ENCODE peak calls at places on chromosome 5, in four cellular contexts. Z is right atrium auricular region, T is Karpas-422, S is GM23248. A is an unnamed sample. For H3K9me3, the result is how much of the 10 kb centered on the place peaks cover.

GRCh38 chr5:122500245-122501086 is 188.4 kb downstream of the SNCAIP start:
- DNase-seq in Z (no peak), T (peak), S (peak), A (no peak)

GRCh38 chr5:147613359-147613758 is 103.5 kb upstream of the DPYSL3 start:
- DNase-seq in Z (no peak), T (no peak), S (peak), A (no peak)

GRCh38 chr5:106454651-106455415 is 1215.9 kb downstream of the EFNA5 start:
- DNase-seq in Z (no peak), T (no peak), S (peak), A (no peak)

GRCh38 chr5:124139995-124140394 is 606.4 kb downstream of the ZNF608 start:
- DNase-seq in Z (no peak), T (no peak), S (no peak), A (no peak)

GRCh38 chr5:132272341-132273210 is 15.1 kb downstream of the PDLIM4 start:
- DNase-seq in Z (no peak), T (peak), S (peak), A (peak)

GRCh38 chr5:164357405-164358033 is 852.1 kb downstream of the MAT2B start:
- DNase-seq in Z (no peak), T (no peak), S (no peak), A (no peak)

GRCh38 chr5:158899792-158900191 is 199.9 kb downstream of the EBF1 start:
- DNase-seq in Z (no peak), T (no peak), S (peak), A (no peak)

GRCh38 chr5:64690104-64690416 is 243 bp upstream of the SHISAL2B start:
- DNase-seq in Z (no peak), T (no peak), S (no peak), A (no peak)

GRCh38 chr5:160556886-160557285 is 135.2 kb downstream of the PTTG1 start:
- DNase-seq in Z (no peak), T (no peak), S (peak), A (no peak)

GRCh38 chr5:149172709-149173505 is 31.6 kb downstream of the ABLIM3 start:
- DNase-seq in Z (no peak), T (no peak), S (peak), A (no peak)

GRCh38 chr5:174386306-174386705 is 338.1 kb upstream of the MSX2 start:
- DNase-seq in Z (no peak), T (no peak), S (no peak), A (no peak)

GRCh38 chr5:158384535-158385421 is 525.8 kb upstream of the CLINT1 start:
- DNase-seq in Z (no peak), T (no peak), S (peak), A (no peak)

GRCh38 chr5:172707285-172708182 is 63.5 kb downstream of the DUSP1 start:
- DNase-seq in Z (no peak), T (peak), S (peak), A (no peak)

GRCh38 chr5:59198365-59198764 is 615.5 kb downstream of the RAB3C start:
- DNase-seq in Z (no peak), T (no peak), S (no peak), A (no peak)
- H3K4me3 ChIP-seq in Z (no peak), T (no peak), S (no peak), A (no peak)

DNA sequence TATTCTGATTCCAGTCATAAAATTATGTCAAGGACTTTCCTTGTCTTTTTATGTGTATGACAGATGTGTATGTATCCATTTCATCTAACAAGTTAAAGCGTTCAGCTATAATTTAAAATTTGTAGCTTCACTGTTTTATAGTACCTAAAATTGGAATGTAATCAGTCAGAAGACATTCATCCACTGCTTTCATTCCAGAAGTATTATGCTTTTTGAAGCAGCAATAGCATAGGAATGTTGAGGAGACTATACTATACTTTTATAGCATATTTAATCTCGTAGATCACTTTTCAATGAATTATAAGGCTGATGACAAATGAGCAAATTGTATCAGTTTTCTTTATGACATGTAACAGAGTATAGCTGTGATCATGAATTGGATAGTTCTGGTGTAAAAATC is 6.9 kb downstream of the PCDHGA12 start:
- DNase-seq in Z (no peak), T (no peak), S (peak), A (no peak)
- H3K9me3 ChIP-seq in Z (under half), T (under half), S (under half), A (half or more)

GRCh38 chr5:140040358-140040757 is 2.7 kb downstream of the NRG2 start:
- DNase-seq in Z (no peak), T (no peak), S (no peak), A (no peak)
- H3K4me3 ChIP-seq in Z (no peak), T (no peak), S (no peak), A (no peak)

GRCh38 chr5:141320225-141321169 is at the start of gene TAF7:
- DNase-seq in Z (peak), T (peak), S (peak), A (no peak)
- H3K9me3 ChIP-seq in Z (under half), T (under half), S (under half), A (under half)

DNA sequence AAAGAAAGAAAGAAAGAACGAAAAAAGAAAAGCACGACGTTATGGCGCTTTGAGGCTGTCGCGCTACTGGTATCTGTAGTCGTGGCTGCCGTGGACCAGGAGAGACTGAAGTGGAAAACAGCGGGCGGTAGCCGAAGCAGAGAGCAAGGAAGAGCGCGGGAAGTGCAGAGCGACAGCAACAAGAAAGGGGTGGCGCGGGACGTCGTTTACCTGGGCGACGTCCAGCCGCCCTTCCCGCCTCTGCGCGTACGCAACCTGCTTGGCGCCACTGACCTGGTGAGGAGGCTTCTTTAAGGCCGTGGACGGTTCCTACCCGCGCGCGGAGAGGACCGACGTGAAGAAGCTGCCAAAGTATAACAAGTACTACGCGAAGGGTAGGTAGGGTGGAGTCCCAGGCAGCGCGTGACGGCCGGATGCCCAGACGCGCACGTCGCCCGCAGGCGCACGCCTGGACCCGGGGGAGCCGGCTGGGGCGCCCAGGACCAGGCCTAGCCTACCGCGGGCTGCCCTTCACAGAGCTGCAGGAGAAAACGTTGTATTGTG is 15.4 kb downstream of the CCL28 start:
- DNase-seq in Z (peak), T (peak), S (peak), A (no peak)
- H3K4me3 ChIP-seq in Z (peak), T (peak), S (peak), A (peak)

DNA sequence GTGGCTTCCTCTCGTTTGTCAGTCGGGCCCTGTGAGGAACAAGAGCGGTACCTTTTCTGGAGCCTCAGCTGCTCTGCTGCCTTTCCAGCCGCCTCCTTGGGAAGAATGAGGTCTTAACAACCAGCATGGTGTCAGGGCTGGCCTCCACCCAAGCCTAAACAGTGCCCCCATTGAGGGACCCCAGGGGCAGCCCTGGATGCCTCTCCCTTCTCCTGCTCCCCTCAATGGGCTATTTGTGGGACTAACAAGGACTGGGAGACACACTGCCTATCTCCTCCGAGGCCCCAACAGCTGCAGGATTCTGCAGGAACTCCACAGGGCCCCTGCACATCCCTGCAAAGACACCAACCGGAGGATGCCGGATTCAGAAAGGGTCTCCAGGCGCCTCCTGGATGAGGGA is 155.4 kb upstream of the MAP3K1 start:
- DNase-seq in Z (no peak), T (no peak), S (no peak), A (no peak)
- H3K9me3 ChIP-seq in Z (under half), T (under half), S (under half), A (under half)

GRCh38 chr5:220008-220407 is 1.9 kb downstream of the SDHA start:
- DNase-seq in Z (no peak), T (no peak), S (peak), A (no peak)
- H3K4me3 ChIP-seq in Z (peak), T (peak), S (peak), A (peak)

GRCh38 chr5:56615750-56616149 is 199.6 kb upstream of the MAP3K1 start:
- DNase-seq in Z (no peak), T (no peak), S (no peak), A (no peak)

GRCh38 chr5:56620903-56621680 is 194.3 kb upstream of the MAP3K1 start:
- DNase-seq in Z (no peak), T (no peak), S (peak), A (no peak)

GRCh38 chr5:56622146-56622545 is 193.2 kb upstream of the MAP3K1 start:
- DNase-seq in Z (no peak), T (no peak), S (peak), A (no peak)

GRCh38 chr5:56616454-56617160 is 198.7 kb upstream of the MAP3K1 start:
- DNase-seq in Z (no peak), T (no peak), S (no peak), A (no peak)

GRCh38 chr5:56617998-56618397 is 197.4 kb upstream of the MAP3K1 start:
- DNase-seq in Z (no peak), T (no peak), S (no peak), A (no peak)
- H3K9me3 ChIP-seq in Z (under half), T (under half), S (under half), A (under half)

GRCh38 chr5:1950708-1951103 is 68.0 kb upstream of the IRX4 start:
- DNase-seq in Z (no peak), T (no peak), S (peak), A (no peak)
- H3K4me3 ChIP-seq in Z (no peak), T (no peak), S (no peak), A (no peak)